ENCODE peak calls at places on chromosome 17, in ten cellular contexts. One of them, this sample, is unnamed.
A peak's percentile ranks its signal among the peaks of the same experiment; 100 is the strongest.

GRCh38 chr17:40872416-40872815 is 5.4 kb upstream of the KRT12 start:
- DNase-seq in Panc1: no peak
- DNase-seq in endothelial cell: no peak
- DNase-seq in HuH-7: no peak
- DNase-seq in A549: no peak
- DNase-seq in activated gamma-delta T cell treated with Interleukin-2 at 50 U/mL for 16 hours: no peak
- DNase-seq in activated effector memory CD4-positive, alpha-beta T cell treated with anti-CD3 and anti-CD28 coated beads, Interleukin-2, amount 50 U/mL, for 16 hours: no peak
- DNase-seq in stimulated activated CD8-positive, alpha-beta memory T cell treated with anti-CD3 and anti-CD28 coated beads, Interleukin-7, amount 100 ng/mL, for 1 hour: no peak
- DNase-seq in HT-29: no peak
- DNase-seq in NCI-H345: no peak
- DNase-seq in this sample: no peak

GRCh38 chr17:81577278-81578000 is 25.3 kb upstream of the FAAP100 start:
- DNase-seq in Panc1: no peak
- DNase-seq in endothelial cell: no peak
- DNase-seq in HuH-7: no peak
- DNase-seq in A549: peak; percentile 76
- DNase-seq in activated gamma-delta T cell treated with Interleukin-2 at 50 U/mL for 16 hours: no peak
- DNase-seq in activated effector memory CD4-positive, alpha-beta T cell treated with anti-CD3 and anti-CD28 coated beads, Interleukin-2, amount 50 U/mL, for 16 hours: no peak
- DNase-seq in stimulated activated CD8-positive, alpha-beta memory T cell treated with anti-CD3 and anti-CD28 coated beads, Interleukin-7, amount 100 ng/mL, for 1 hour: no peak
- DNase-seq in HT-29: peak; percentile 55
- DNase-seq in NCI-H345: no peak
- DNase-seq in this sample: no peak

GRCh38 chr17:77649717-77650211 is 308.7 kb upstream of the TNRC6C start:
- DNase-seq in Panc1: no peak
- DNase-seq in endothelial cell: no peak
- DNase-seq in HuH-7: no peak
- DNase-seq in A549: peak; percentile 41
- DNase-seq in activated gamma-delta T cell treated with Interleukin-2 at 50 U/mL for 16 hours: no peak
- DNase-seq in activated effector memory CD4-positive, alpha-beta T cell treated with anti-CD3 and anti-CD28 coated beads, Interleukin-2, amount 50 U/mL, for 16 hours: no peak
- DNase-seq in stimulated activated CD8-positive, alpha-beta memory T cell treated with anti-CD3 and anti-CD28 coated beads, Interleukin-7, amount 100 ng/mL, for 1 hour: no peak
- DNase-seq in HT-29: peak; percentile 51
- DNase-seq in NCI-H345: no peak
- DNase-seq in this sample: no peak

GRCh38 chr17:43125967-43126910 is 1.1 kb upstream of the BRCA1 start:
- DNase-seq in Panc1: no peak
- DNase-seq in endothelial cell: no peak
- DNase-seq in HuH-7: peak; percentile 49
- DNase-seq in A549: no peak
- DNase-seq in activated gamma-delta T cell treated with Interleukin-2 at 50 U/mL for 16 hours: no peak
- DNase-seq in activated effector memory CD4-positive, alpha-beta T cell treated with anti-CD3 and anti-CD28 coated beads, Interleukin-2, amount 50 U/mL, for 16 hours: peak; percentile 63
- DNase-seq in stimulated activated CD8-positive, alpha-beta memory T cell treated with anti-CD3 and anti-CD28 coated beads, Interleukin-7, amount 100 ng/mL, for 1 hour: no peak
- DNase-seq in HT-29: no peak
- DNase-seq in NCI-H345: no peak
- DNase-seq in this sample: no peak

GRCh38 chr17:76053230-76054111 is 18.8 kb downstream of the SRP68 start:
- DNase-seq in Panc1: no peak
- DNase-seq in endothelial cell: no peak
- DNase-seq in HuH-7: no peak
- DNase-seq in A549: peak; percentile 45
- DNase-seq in activated gamma-delta T cell treated with Interleukin-2 at 50 U/mL for 16 hours: no peak
- DNase-seq in activated effector memory CD4-positive, alpha-beta T cell treated with anti-CD3 and anti-CD28 coated beads, Interleukin-2, amount 50 U/mL, for 16 hours: no peak
- DNase-seq in stimulated activated CD8-positive, alpha-beta memory T cell treated with anti-CD3 and anti-CD28 coated beads, Interleukin-7, amount 100 ng/mL, for 1 hour: no peak
- DNase-seq in HT-29: peak; percentile 70
- DNase-seq in NCI-H345: no peak
- DNase-seq in this sample: no peak

GRCh38 chr17:45251931-45252330 is 10.0 kb downstream of the SPATA32 start:
- DNase-seq in Panc1: no peak
- DNase-seq in endothelial cell: no peak
- DNase-seq in HuH-7: no peak
- DNase-seq in A549: no peak
- DNase-seq in activated gamma-delta T cell treated with Interleukin-2 at 50 U/mL for 16 hours: no peak
- DNase-seq in activated effector memory CD4-positive, alpha-beta T cell treated with anti-CD3 and anti-CD28 coated beads, Interleukin-2, amount 50 U/mL, for 16 hours: no peak
- DNase-seq in stimulated activated CD8-positive, alpha-beta memory T cell treated with anti-CD3 and anti-CD28 coated beads, Interleukin-7, amount 100 ng/mL, for 1 hour: no peak
- DNase-seq in HT-29: no peak
- DNase-seq in NCI-H345: no peak
- DNase-seq in this sample: no peak

GRCh38 chr17:4358154-4358553 is 8.3 kb downstream of the UBE2G1 start:
- DNase-seq in Panc1: no peak
- DNase-seq in endothelial cell: no peak
- DNase-seq in HuH-7: no peak
- DNase-seq in A549: no peak
- DNase-seq in activated gamma-delta T cell treated with Interleukin-2 at 50 U/mL for 16 hours: no peak
- DNase-seq in activated effector memory CD4-positive, alpha-beta T cell treated with anti-CD3 and anti-CD28 coated beads, Interleukin-2, amount 50 U/mL, for 16 hours: no peak
- DNase-seq in stimulated activated CD8-positive, alpha-beta memory T cell treated with anti-CD3 and anti-CD28 coated beads, Interleukin-7, amount 100 ng/mL, for 1 hour: no peak
- DNase-seq in HT-29: no peak
- DNase-seq in NCI-H345: no peak
- DNase-seq in this sample: no peak

GRCh38 chr17:50285941-50286340 is 11.7 kb downstream of the TMEM92 start:
- DNase-seq in Panc1: no peak
- DNase-seq in endothelial cell: no peak
- DNase-seq in HuH-7: no peak
- DNase-seq in A549: no peak
- DNase-seq in activated gamma-delta T cell treated with Interleukin-2 at 50 U/mL for 16 hours: no peak
- DNase-seq in activated effector memory CD4-positive, alpha-beta T cell treated with anti-CD3 and anti-CD28 coated beads, Interleukin-2, amount 50 U/mL, for 16 hours: no peak
- DNase-seq in stimulated activated CD8-positive, alpha-beta memory T cell treated with anti-CD3 and anti-CD28 coated beads, Interleukin-7, amount 100 ng/mL, for 1 hour: no peak
- DNase-seq in HT-29: no peak
- DNase-seq in NCI-H345: no peak
- DNase-seq in this sample: no peak

GRCh38 chr17:78231991-78232759 is 744 bp downstream of the TMEM235 start:
- DNase-seq in Panc1: no peak
- DNase-seq in endothelial cell: peak; percentile 51
- DNase-seq in HuH-7: no peak
- DNase-seq in A549: no peak
- DNase-seq in activated gamma-delta T cell treated with Interleukin-2 at 50 U/mL for 16 hours: no peak
- DNase-seq in activated effector memory CD4-positive, alpha-beta T cell treated with anti-CD3 and anti-CD28 coated beads, Interleukin-2, amount 50 U/mL, for 16 hours: no peak
- DNase-seq in stimulated activated CD8-positive, alpha-beta memory T cell treated with anti-CD3 and anti-CD28 coated beads, Interleukin-7, amount 100 ng/mL, for 1 hour: no peak
- DNase-seq in HT-29: no peak
- DNase-seq in NCI-H345: no peak
- DNase-seq in this sample: no peak

GRCh38 chr17:5698959-5699358 is 114.7 kb upstream of the NLRP1 start:
- DNase-seq in Panc1: no peak
- DNase-seq in endothelial cell: no peak
- DNase-seq in HuH-7: no peak
- DNase-seq in A549: no peak
- DNase-seq in activated gamma-delta T cell treated with Interleukin-2 at 50 U/mL for 16 hours: no peak
- DNase-seq in activated effector memory CD4-positive, alpha-beta T cell treated with anti-CD3 and anti-CD28 coated beads, Interleukin-2, amount 50 U/mL, for 16 hours: no peak
- DNase-seq in stimulated activated CD8-positive, alpha-beta memory T cell treated with anti-CD3 and anti-CD28 coated beads, Interleukin-7, amount 100 ng/mL, for 1 hour: no peak
- DNase-seq in HT-29: no peak
- DNase-seq in NCI-H345: no peak
- DNase-seq in this sample: no peak

GRCh38 chr17:46193246-46193625 is at the start of gene KANSL1:
- DNase-seq in Panc1: no peak
- DNase-seq in endothelial cell: peak; percentile 96
- DNase-seq in HuH-7: peak; percentile 90
- DNase-seq in A549: peak; percentile 97
- DNase-seq in activated gamma-delta T cell treated with Interleukin-2 at 50 U/mL for 16 hours: peak; percentile 78
- DNase-seq in activated effector memory CD4-positive, alpha-beta T cell treated with anti-CD3 and anti-CD28 coated beads, Interleukin-2, amount 50 U/mL, for 16 hours: peak; percentile 96
- DNase-seq in stimulated activated CD8-positive, alpha-beta memory T cell treated with anti-CD3 and anti-CD28 coated beads, Interleukin-7, amount 100 ng/mL, for 1 hour: peak; percentile 58
- DNase-seq in HT-29: peak; percentile 92
- DNase-seq in NCI-H345: peak; percentile 90
- DNase-seq in this sample: peak; percentile 73

GRCh38 chr17:8955021-8955420 is 10.5 kb downstream of the PIK3R5 start:
- DNase-seq in Panc1: no peak
- DNase-seq in endothelial cell: no peak
- DNase-seq in HuH-7: no peak
- DNase-seq in A549: no peak
- DNase-seq in activated gamma-delta T cell treated with Interleukin-2 at 50 U/mL for 16 hours: no peak
- DNase-seq in activated effector memory CD4-positive, alpha-beta T cell treated with anti-CD3 and anti-CD28 coated beads, Interleukin-2, amount 50 U/mL, for 16 hours: no peak
- DNase-seq in stimulated activated CD8-positive, alpha-beta memory T cell treated with anti-CD3 and anti-CD28 coated beads, Interleukin-7, amount 100 ng/mL, for 1 hour: no peak
- DNase-seq in HT-29: no peak
- DNase-seq in NCI-H345: no peak
- DNase-seq in this sample: no peak

GRCh38 chr17:3911271-3912053 is 4.8 kb downstream of the P2RX1 start:
- DNase-seq in Panc1: no peak
- DNase-seq in endothelial cell: no peak
- DNase-seq in HuH-7: no peak
- DNase-seq in A549: no peak
- DNase-seq in activated gamma-delta T cell treated with Interleukin-2 at 50 U/mL for 16 hours: peak; percentile 55
- DNase-seq in activated effector memory CD4-positive, alpha-beta T cell treated with anti-CD3 and anti-CD28 coated beads, Interleukin-2, amount 50 U/mL, for 16 hours: peak; percentile 82
- DNase-seq in stimulated activated CD8-positive, alpha-beta memory T cell treated with anti-CD3 and anti-CD28 coated beads, Interleukin-7, amount 100 ng/mL, for 1 hour: no peak
- DNase-seq in HT-29: no peak
- DNase-seq in NCI-H345: peak; percentile 54
- DNase-seq in this sample: no peak

GRCh38 chr17:31900877-31901276 is 631 bp downstream of the UTP6 start:
- DNase-seq in Panc1: no peak
- DNase-seq in endothelial cell: no peak
- DNase-seq in HuH-7: no peak
- DNase-seq in A549: no peak
- DNase-seq in activated gamma-delta T cell treated with Interleukin-2 at 50 U/mL for 16 hours: no peak
- DNase-seq in activated effector memory CD4-positive, alpha-beta T cell treated with anti-CD3 and anti-CD28 coated beads, Interleukin-2, amount 50 U/mL, for 16 hours: no peak
- DNase-seq in stimulated activated CD8-positive, alpha-beta memory T cell treated with anti-CD3 and anti-CD28 coated beads, Interleukin-7, amount 100 ng/mL, for 1 hour: no peak
- DNase-seq in HT-29: peak; percentile 60
- DNase-seq in NCI-H345: no peak
- DNase-seq in this sample: no peak

GRCh38 chr17:81858170-81858966 is 2.0 kb downstream of the P4HB start:
- DNase-seq in Panc1: no peak
- DNase-seq in endothelial cell: no peak
- DNase-seq in HuH-7: no peak
- DNase-seq in A549: no peak
- DNase-seq in activated gamma-delta T cell treated with Interleukin-2 at 50 U/mL for 16 hours: no peak
- DNase-seq in activated effector memory CD4-positive, alpha-beta T cell treated with anti-CD3 and anti-CD28 coated beads, Interleukin-2, amount 50 U/mL, for 16 hours: no peak
- DNase-seq in stimulated activated CD8-positive, alpha-beta memory T cell treated with anti-CD3 and anti-CD28 coated beads, Interleukin-7, amount 100 ng/mL, for 1 hour: no peak
- DNase-seq in HT-29: peak; percentile 36
- DNase-seq in NCI-H345: no peak
- DNase-seq in this sample: no peak

GRCh38 chr17:45895969-45896793 is 1.8 kb downstream of the MAPT start:
- DNase-seq in Panc1: no peak
- DNase-seq in endothelial cell: no peak
- DNase-seq in HuH-7: no peak
- DNase-seq in A549: peak; percentile 45
- DNase-seq in activated gamma-delta T cell treated with Interleukin-2 at 50 U/mL for 16 hours: no peak
- DNase-seq in activated effector memory CD4-positive, alpha-beta T cell treated with anti-CD3 and anti-CD28 coated beads, Interleukin-2, amount 50 U/mL, for 16 hours: no peak
- DNase-seq in stimulated activated CD8-positive, alpha-beta memory T cell treated with anti-CD3 and anti-CD28 coated beads, Interleukin-7, amount 100 ng/mL, for 1 hour: no peak
- DNase-seq in HT-29: no peak
- DNase-seq in NCI-H345: no peak
- DNase-seq in this sample: no peak

GRCh38 chr17:27535178-27535928 is 79.1 kb downstream of the KSR1 start:
- DNase-seq in Panc1: no peak
- DNase-seq in endothelial cell: no peak
- DNase-seq in HuH-7: no peak
- DNase-seq in A549: no peak
- DNase-seq in activated gamma-delta T cell treated with Interleukin-2 at 50 U/mL for 16 hours: no peak
- DNase-seq in activated effector memory CD4-positive, alpha-beta T cell treated with anti-CD3 and anti-CD28 coated beads, Interleukin-2, amount 50 U/mL, for 16 hours: no peak
- DNase-seq in stimulated activated CD8-positive, alpha-beta memory T cell treated with anti-CD3 and anti-CD28 coated beads, Interleukin-7, amount 100 ng/mL, for 1 hour: no peak
- DNase-seq in HT-29: no peak
- DNase-seq in NCI-H345: no peak
- DNase-seq in this sample: no peak

GRCh38 chr17:41544935-41545334 is 16.8 kb upstream of the KRT19 start:
- DNase-seq in Panc1: no peak
- DNase-seq in endothelial cell: no peak
- DNase-seq in HuH-7: no peak
- DNase-seq in A549: no peak
- DNase-seq in activated gamma-delta T cell treated with Interleukin-2 at 50 U/mL for 16 hours: no peak
- DNase-seq in activated effector memory CD4-positive, alpha-beta T cell treated with anti-CD3 and anti-CD28 coated beads, Interleukin-2, amount 50 U/mL, for 16 hours: no peak
- DNase-seq in stimulated activated CD8-positive, alpha-beta memory T cell treated with anti-CD3 and anti-CD28 coated beads, Interleukin-7, amount 100 ng/mL, for 1 hour: no peak
- DNase-seq in HT-29: no peak
- DNase-seq in NCI-H345: no peak
- DNase-seq in this sample: no peak

GRCh38 chr17:73265646-73266640 is 4.3 kb upstream of the CPSF4L start:
- DNase-seq in Panc1: no peak
- DNase-seq in endothelial cell: no peak
- DNase-seq in HuH-7: no peak
- DNase-seq in A549: no peak
- DNase-seq in activated gamma-delta T cell treated with Interleukin-2 at 50 U/mL for 16 hours: no peak
- DNase-seq in activated effector memory CD4-positive, alpha-beta T cell treated with anti-CD3 and anti-CD28 coated beads, Interleukin-2, amount 50 U/mL, for 16 hours: no peak
- DNase-seq in stimulated activated CD8-positive, alpha-beta memory T cell treated with anti-CD3 and anti-CD28 coated beads, Interleukin-7, amount 100 ng/mL, for 1 hour: no peak
- DNase-seq in HT-29: no peak
- DNase-seq in NCI-H345: no peak
- DNase-seq in this sample: no peak

GRCh38 chr17:48392836-48393235 is 37.2 kb downstream of the SKAP1 start:
- DNase-seq in Panc1: no peak
- DNase-seq in endothelial cell: no peak
- DNase-seq in HuH-7: no peak
- DNase-seq in A549: no peak
- DNase-seq in activated gamma-delta T cell treated with Interleukin-2 at 50 U/mL for 16 hours: no peak
- DNase-seq in activated effector memory CD4-positive, alpha-beta T cell treated with anti-CD3 and anti-CD28 coated beads, Interleukin-2, amount 50 U/mL, for 16 hours: no peak
- DNase-seq in stimulated activated CD8-positive, alpha-beta memory T cell treated with anti-CD3 and anti-CD28 coated beads, Interleukin-7, amount 100 ng/mL, for 1 hour: no peak
- DNase-seq in HT-29: no peak
- DNase-seq in NCI-H345: no peak
- DNase-seq in this sample: no peak

GRCh38 chr17:65711671-65712276 is 150.3 kb upstream of the AXIN2 start:
- DNase-seq in Panc1: no peak
- DNase-seq in endothelial cell: no peak
- DNase-seq in HuH-7: no peak
- DNase-seq in A549: no peak
- DNase-seq in activated gamma-delta T cell treated with Interleukin-2 at 50 U/mL for 16 hours: no peak
- DNase-seq in activated effector memory CD4-positive, alpha-beta T cell treated with anti-CD3 and anti-CD28 coated beads, Interleukin-2, amount 50 U/mL, for 16 hours: no peak
- DNase-seq in stimulated activated CD8-positive, alpha-beta memory T cell treated with anti-CD3 and anti-CD28 coated beads, Interleukin-7, amount 100 ng/mL, for 1 hour: no peak
- DNase-seq in HT-29: no peak
- DNase-seq in NCI-H345: no peak
- DNase-seq in this sample: no peak

GRCh38 chr17:1274243-1274608 is 4.0 kb downstream of the BHLHA9 start:
- DNase-seq in Panc1: no peak
- DNase-seq in endothelial cell: no peak
- DNase-seq in HuH-7: no peak
- DNase-seq in A549: no peak
- DNase-seq in activated gamma-delta T cell treated with Interleukin-2 at 50 U/mL for 16 hours: no peak
- DNase-seq in activated effector memory CD4-positive, alpha-beta T cell treated with anti-CD3 and anti-CD28 coated beads, Interleukin-2, amount 50 U/mL, for 16 hours: no peak
- DNase-seq in stimulated activated CD8-positive, alpha-beta memory T cell treated with anti-CD3 and anti-CD28 coated beads, Interleukin-7, amount 100 ng/mL, for 1 hour: no peak
- DNase-seq in HT-29: no peak
- DNase-seq in NCI-H345: no peak
- DNase-seq in this sample: no peak

GRCh38 chr17:49016775-49017463 is 19.7 kb downstream of the IGF2BP1 start:
- DNase-seq in Panc1: no peak
- DNase-seq in endothelial cell: no peak
- DNase-seq in HuH-7: no peak
- DNase-seq in A549: peak; percentile 91
- DNase-seq in activated gamma-delta T cell treated with Interleukin-2 at 50 U/mL for 16 hours: no peak
- DNase-seq in activated effector memory CD4-positive, alpha-beta T cell treated with anti-CD3 and anti-CD28 coated beads, Interleukin-2, amount 50 U/mL, for 16 hours: no peak
- DNase-seq in stimulated activated CD8-positive, alpha-beta memory T cell treated with anti-CD3 and anti-CD28 coated beads, Interleukin-7, amount 100 ng/mL, for 1 hour: no peak
- DNase-seq in HT-29: peak; percentile 75
- DNase-seq in NCI-H345: peak; percentile 30
- DNase-seq in this sample: no peak

GRCh38 chr17:1638171-1638583 is 7.4 kb downstream of the SCARF1 start:
- DNase-seq in Panc1: no peak
- DNase-seq in endothelial cell: no peak
- DNase-seq in HuH-7: no peak
- DNase-seq in A549: no peak
- DNase-seq in activated gamma-delta T cell treated with Interleukin-2 at 50 U/mL for 16 hours: no peak
- DNase-seq in activated effector memory CD4-positive, alpha-beta T cell treated with anti-CD3 and anti-CD28 coated beads, Interleukin-2, amount 50 U/mL, for 16 hours: no peak
- DNase-seq in stimulated activated CD8-positive, alpha-beta memory T cell treated with anti-CD3 and anti-CD28 coated beads, Interleukin-7, amount 100 ng/mL, for 1 hour: no peak
- DNase-seq in HT-29: no peak
- DNase-seq in NCI-H345: no peak
- DNase-seq in this sample: no peak

GRCh38 chr17:69597898-69598692 is 183.6 kb downstream of the MAP2K6 start:
- DNase-seq in Panc1: no peak
- DNase-seq in endothelial cell: peak; percentile 22
- DNase-seq in HuH-7: no peak
- DNase-seq in A549: peak; percentile 30
- DNase-seq in activated gamma-delta T cell treated with Interleukin-2 at 50 U/mL for 16 hours: no peak
- DNase-seq in activated effector memory CD4-positive, alpha-beta T cell treated with anti-CD3 and anti-CD28 coated beads, Interleukin-2, amount 50 U/mL, for 16 hours: no peak
- DNase-seq in stimulated activated CD8-positive, alpha-beta memory T cell treated with anti-CD3 and anti-CD28 coated beads, Interleukin-7, amount 100 ng/mL, for 1 hour: no peak
- DNase-seq in HT-29: no peak
- DNase-seq in NCI-H345: no peak
- DNase-seq in this sample: no peak

GRCh38 chr17:75959839-75960511 is 19.0 kb downstream of the ACOX1 start:
- DNase-seq in Panc1: no peak
- DNase-seq in endothelial cell: no peak
- DNase-seq in HuH-7: no peak
- DNase-seq in A549: no peak
- DNase-seq in activated gamma-delta T cell treated with Interleukin-2 at 50 U/mL for 16 hours: no peak
- DNase-seq in activated effector memory CD4-positive, alpha-beta T cell treated with anti-CD3 and anti-CD28 coated beads, Interleukin-2, amount 50 U/mL, for 16 hours: no peak
- DNase-seq in stimulated activated CD8-positive, alpha-beta memory T cell treated with anti-CD3 and anti-CD28 coated beads, Interleukin-7, amount 100 ng/mL, for 1 hour: no peak
- DNase-seq in HT-29: no peak
- DNase-seq in NCI-H345: no peak
- DNase-seq in this sample: no peak

GRCh38 chr17:76318586-76318985 is 10.5 kb upstream of the QRICH2 start:
- DNase-seq in Panc1: no peak
- DNase-seq in endothelial cell: no peak
- DNase-seq in HuH-7: no peak
- DNase-seq in A549: no peak
- DNase-seq in activated gamma-delta T cell treated with Interleukin-2 at 50 U/mL for 16 hours: no peak
- DNase-seq in activated effector memory CD4-positive, alpha-beta T cell treated with anti-CD3 and anti-CD28 coated beads, Interleukin-2, amount 50 U/mL, for 16 hours: no peak
- DNase-seq in stimulated activated CD8-positive, alpha-beta memory T cell treated with anti-CD3 and anti-CD28 coated beads, Interleukin-7, amount 100 ng/mL, for 1 hour: no peak
- DNase-seq in HT-29: no peak
- DNase-seq in NCI-H345: no peak
- DNase-seq in this sample: no peak

GRCh38 chr17:78374189-78374588 is 4.3 kb upstream of the PGS1 start:
- DNase-seq in Panc1: no peak
- DNase-seq in endothelial cell: no peak
- DNase-seq in HuH-7: no peak
- DNase-seq in A549: no peak
- DNase-seq in activated gamma-delta T cell treated with Interleukin-2 at 50 U/mL for 16 hours: no peak
- DNase-seq in activated effector memory CD4-positive, alpha-beta T cell treated with anti-CD3 and anti-CD28 coated beads, Interleukin-2, amount 50 U/mL, for 16 hours: no peak
- DNase-seq in stimulated activated CD8-positive, alpha-beta memory T cell treated with anti-CD3 and anti-CD28 coated beads, Interleukin-7, amount 100 ng/mL, for 1 hour: no peak
- DNase-seq in HT-29: peak; percentile 45
- DNase-seq in NCI-H345: no peak
- DNase-seq in this sample: no peak